ENCODE peak calls at places on chromosome 10, in seven cellular contexts. One of them, this sample, is unnamed.

GRCh38 chr10:105243825-105244224 is 602.7 kb downstream of the SORCS3 start:
- DNase-seq in Peyer's patch: no peak
- DNase-seq in DMS53: no peak
- DNase-seq in NCI-H748 treated with DMSO at 0.1 percent for 48 hours: no peak
- DNase-seq in anterior cingulate cortex: no peak
- DNase-seq in activated naive CD4-positive, alpha-beta T cell: no peak
- DNase-seq in T-helper 1 cell: no peak
- DNase-seq in this sample: no peak

GRCh38 chr10:606767-607544 is 82.5 kb downstream of the DIP2C start:
- DNase-seq in T-helper 1 cell: no peak
- DNase-seq in NCI-H748 treated with DMSO at 0.1 percent for 48 hours: no peak
- DNase-seq in DMS53: no peak
- DNase-seq in activated naive CD4-positive, alpha-beta T cell: no peak
- DNase-seq in anterior cingulate cortex: no peak
- DNase-seq in Peyer's patch: no peak
- DNase-seq in this sample: no peak

GRCh38 chr10:103910442-103911000 is 7.5 kb downstream of the STN1 start:
- DNase-seq in anterior cingulate cortex: no peak
- DNase-seq in T-helper 1 cell: no peak
- DNase-seq in DMS53: no peak
- DNase-seq in Peyer's patch: no peak
- DNase-seq in activated naive CD4-positive, alpha-beta T cell: no peak
- DNase-seq in NCI-H748 treated with DMSO at 0.1 percent for 48 hours: no peak
- DNase-seq in this sample: no peak

GRCh38 chr10:35378547-35379210 is 42.4 kb downstream of the CCNY start:
- DNase-seq in T-helper 1 cell: no peak
- DNase-seq in activated naive CD4-positive, alpha-beta T cell: no peak
- DNase-seq in Peyer's patch: no peak
- DNase-seq in DMS53: no peak
- DNase-seq in NCI-H748 treated with DMSO at 0.1 percent for 48 hours: no peak
- DNase-seq in anterior cingulate cortex: no peak
- DNase-seq in this sample: no peak

GRCh38 chr10:43250925-43251663 is 15.8 kb downstream of the RASGEF1A start:
- DNase-seq in DMS53: no peak
- DNase-seq in activated naive CD4-positive, alpha-beta T cell: no peak
- DNase-seq in anterior cingulate cortex: no peak
- DNase-seq in T-helper 1 cell: no peak
- DNase-seq in Peyer's patch: peak
- DNase-seq in NCI-H748 treated with DMSO at 0.1 percent for 48 hours: no peak
- DNase-seq in this sample: peak

GRCh38 chr10:113411456-113411855 is 141.4 kb upstream of the HABP2 start:
- DNase-seq in activated naive CD4-positive, alpha-beta T cell: no peak
- DNase-seq in anterior cingulate cortex: no peak
- DNase-seq in DMS53: no peak
- DNase-seq in T-helper 1 cell: no peak
- DNase-seq in Peyer's patch: no peak
- DNase-seq in NCI-H748 treated with DMSO at 0.1 percent for 48 hours: no peak
- DNase-seq in this sample: no peak

GRCh38 chr10:79381804-79382221 is 34.5 kb downstream of the PPIF start:
- DNase-seq in NCI-H748 treated with DMSO at 0.1 percent for 48 hours: no peak
- DNase-seq in DMS53: no peak
- DNase-seq in anterior cingulate cortex: no peak
- DNase-seq in Peyer's patch: peak
- DNase-seq in T-helper 1 cell: no peak
- DNase-seq in activated naive CD4-positive, alpha-beta T cell: no peak
- DNase-seq in this sample: peak

GRCh38 chr10:109978481-109978880 is 29.3 kb upstream of the ADD3 start:
- DNase-seq in NCI-H748 treated with DMSO at 0.1 percent for 48 hours: no peak
- DNase-seq in anterior cingulate cortex: no peak
- DNase-seq in DMS53: peak
- DNase-seq in activated naive CD4-positive, alpha-beta T cell: peak
- DNase-seq in T-helper 1 cell: peak
- DNase-seq in Peyer's patch: peak
- DNase-seq in this sample: peak

GRCh38 chr10:132178046-132178445 is 8.7 kb upstream of the DPYSL4 start:
- DNase-seq in anterior cingulate cortex: no peak
- DNase-seq in DMS53: no peak
- DNase-seq in T-helper 1 cell: no peak
- DNase-seq in NCI-H748 treated with DMSO at 0.1 percent for 48 hours: no peak
- DNase-seq in activated naive CD4-positive, alpha-beta T cell: no peak
- DNase-seq in Peyer's patch: no peak
- DNase-seq in this sample: no peak

GRCh38 chr10:31584098-31584631 is 265.1 kb downstream of the ZEB1 start:
- DNase-seq in DMS53: no peak
- DNase-seq in NCI-H748 treated with DMSO at 0.1 percent for 48 hours: no peak
- DNase-seq in anterior cingulate cortex: no peak
- DNase-seq in Peyer's patch: no peak
- DNase-seq in activated naive CD4-positive, alpha-beta T cell: no peak
- DNase-seq in T-helper 1 cell: no peak
- DNase-seq in this sample: no peak

GRCh38 chr10:46516660-46517416 is 39.6 kb downstream of the GPRIN2 start:
- DNase-seq in DMS53: peak
- DNase-seq in NCI-H748 treated with DMSO at 0.1 percent for 48 hours: no peak
- DNase-seq in anterior cingulate cortex: no peak
- DNase-seq in activated naive CD4-positive, alpha-beta T cell: no peak
- DNase-seq in Peyer's patch: peak
- DNase-seq in T-helper 1 cell: no peak
- DNase-seq in this sample: no peak

GRCh38 chr10:6492896-6493295 is 87.2 kb downstream of the PRKCQ start:
- DNase-seq in activated naive CD4-positive, alpha-beta T cell: no peak
- DNase-seq in T-helper 1 cell: no peak
- DNase-seq in anterior cingulate cortex: no peak
- DNase-seq in Peyer's patch: no peak
- DNase-seq in NCI-H748 treated with DMSO at 0.1 percent for 48 hours: no peak
- DNase-seq in DMS53: no peak
- DNase-seq in this sample: no peak

GRCh38 chr10:126153686-126154628 is 234.3 kb downstream of the ADAM12 start:
- DNase-seq in Peyer's patch: no peak
- DNase-seq in anterior cingulate cortex: no peak
- DNase-seq in NCI-H748 treated with DMSO at 0.1 percent for 48 hours: no peak
- DNase-seq in DMS53: no peak
- DNase-seq in T-helper 1 cell: no peak
- DNase-seq in activated naive CD4-positive, alpha-beta T cell: no peak
- DNase-seq in this sample: no peak

GRCh38 chr10:58335306-58336005 is 650 bp downstream of the UBE2D1 start:
- DNase-seq in DMS53: peak
- DNase-seq in T-helper 1 cell: peak
- DNase-seq in anterior cingulate cortex: peak
- DNase-seq in Peyer's patch: peak
- DNase-seq in activated naive CD4-positive, alpha-beta T cell: no peak
- DNase-seq in NCI-H748 treated with DMSO at 0.1 percent for 48 hours: no peak
- DNase-seq in this sample: no peak

GRCh38 chr10:74544106-74544505 is 282.3 kb upstream of the KAT6B start:
- DNase-seq in NCI-H748 treated with DMSO at 0.1 percent for 48 hours: no peak
- DNase-seq in activated naive CD4-positive, alpha-beta T cell: no peak
- DNase-seq in T-helper 1 cell: no peak
- DNase-seq in Peyer's patch: no peak
- DNase-seq in anterior cingulate cortex: no peak
- DNase-seq in DMS53: no peak
- DNase-seq in this sample: no peak

GRCh38 chr10:99234067-99234738 is 1.4 kb downstream of the HPSE2 start:
- DNase-seq in activated naive CD4-positive, alpha-beta T cell: no peak
- DNase-seq in Peyer's patch: peak
- DNase-seq in T-helper 1 cell: no peak
- DNase-seq in anterior cingulate cortex: no peak
- DNase-seq in NCI-H748 treated with DMSO at 0.1 percent for 48 hours: no peak
- DNase-seq in DMS53: peak
- DNase-seq in this sample: no peak

GRCh38 chr10:132699411-132700167 is 86.4 kb downstream of the NKX6-2 start:
- DNase-seq in NCI-H748 treated with DMSO at 0.1 percent for 48 hours: no peak
- DNase-seq in T-helper 1 cell: no peak
- DNase-seq in Peyer's patch: peak
- DNase-seq in DMS53: no peak
- DNase-seq in anterior cingulate cortex: no peak
- DNase-seq in activated naive CD4-positive, alpha-beta T cell: no peak
- DNase-seq in this sample: no peak

GRCh38 chr10:22823109-22823508 is 104.7 kb upstream of the ARMC3 start:
- DNase-seq in Peyer's patch: peak
- DNase-seq in T-helper 1 cell: no peak
- DNase-seq in anterior cingulate cortex: no peak
- DNase-seq in DMS53: peak
- DNase-seq in NCI-H748 treated with DMSO at 0.1 percent for 48 hours: no peak
- DNase-seq in activated naive CD4-positive, alpha-beta T cell: no peak
- DNase-seq in this sample: no peak

GRCh38 chr10:25113231-25114035 is 61.4 kb upstream of the GPR158 start:
- DNase-seq in anterior cingulate cortex: peak
- DNase-seq in NCI-H748 treated with DMSO at 0.1 percent for 48 hours: peak
- DNase-seq in activated naive CD4-positive, alpha-beta T cell: no peak
- DNase-seq in T-helper 1 cell: no peak
- DNase-seq in DMS53: peak
- DNase-seq in Peyer's patch: peak
- DNase-seq in this sample: no peak

GRCh38 chr10:26725837-26726727 is 28.6 kb downstream of the PDSS1 start:
- DNase-seq in activated naive CD4-positive, alpha-beta T cell: no peak
- DNase-seq in NCI-H748 treated with DMSO at 0.1 percent for 48 hours: peak
- DNase-seq in DMS53: peak
- DNase-seq in anterior cingulate cortex: peak
- DNase-seq in Peyer's patch: peak
- DNase-seq in T-helper 1 cell: peak
- DNase-seq in this sample: no peak

GRCh38 chr10:30294506-30295280 is 54.4 kb downstream of the MTPAP start:
- DNase-seq in T-helper 1 cell: no peak
- DNase-seq in DMS53: no peak
- DNase-seq in activated naive CD4-positive, alpha-beta T cell: no peak
- DNase-seq in Peyer's patch: no peak
- DNase-seq in anterior cingulate cortex: no peak
- DNase-seq in NCI-H748 treated with DMSO at 0.1 percent for 48 hours: no peak
- DNase-seq in this sample: no peak

GRCh38 chr10:13969792-13970140 is 361.0 kb downstream of the FRMD4A start:
- DNase-seq in activated naive CD4-positive, alpha-beta T cell: no peak
- DNase-seq in DMS53: no peak
- DNase-seq in NCI-H748 treated with DMSO at 0.1 percent for 48 hours: no peak
- DNase-seq in anterior cingulate cortex: no peak
- DNase-seq in Peyer's patch: no peak
- DNase-seq in T-helper 1 cell: no peak
- DNase-seq in this sample: no peak

GRCh38 chr10:26567349-26567721 is 129.2 kb downstream of the APBB1IP start:
- DNase-seq in T-helper 1 cell: no peak
- DNase-seq in NCI-H748 treated with DMSO at 0.1 percent for 48 hours: no peak
- DNase-seq in activated naive CD4-positive, alpha-beta T cell: no peak
- DNase-seq in anterior cingulate cortex: no peak
- DNase-seq in DMS53: peak
- DNase-seq in Peyer's patch: no peak
- DNase-seq in this sample: no peak

GRCh38 chr10:3167611-3168330 is 4.8 kb downstream of the PITRM1 start:
- DNase-seq in activated naive CD4-positive, alpha-beta T cell: no peak
- DNase-seq in anterior cingulate cortex: no peak
- DNase-seq in NCI-H748 treated with DMSO at 0.1 percent for 48 hours: no peak
- DNase-seq in DMS53: no peak
- DNase-seq in Peyer's patch: no peak
- DNase-seq in T-helper 1 cell: no peak
- DNase-seq in this sample: no peak

GRCh38 chr10:91474009-91474408 is 63.9 kb downstream of the HECTD2 start:
- DNase-seq in Peyer's patch: no peak
- DNase-seq in activated naive CD4-positive, alpha-beta T cell: no peak
- DNase-seq in NCI-H748 treated with DMSO at 0.1 percent for 48 hours: no peak
- DNase-seq in T-helper 1 cell: no peak
- DNase-seq in DMS53: no peak
- DNase-seq in anterior cingulate cortex: no peak
- DNase-seq in this sample: no peak

GRCh38 chr10:1627945-1628344 is 109.4 kb downstream of the ADARB2 start:
- DNase-seq in anterior cingulate cortex: no peak
- DNase-seq in T-helper 1 cell: no peak
- DNase-seq in NCI-H748 treated with DMSO at 0.1 percent for 48 hours: no peak
- DNase-seq in DMS53: no peak
- DNase-seq in activated naive CD4-positive, alpha-beta T cell: no peak
- DNase-seq in Peyer's patch: no peak
- DNase-seq in this sample: no peak